ENCODE peak calls at places on chromosome 6, in five cellular contexts. One of them, this sample, is unnamed.

GRCh38 chr6:1942834-1943233 is 302.6 kb downstream of the GMDS start:
- DNase-seq in GM13976: no peak
- DNase-seq in activated T-helper 2 cell treated with anti-CD3 and anti-CD28 coated beads, Interferon-gamma antibody, Interleukin-2, Interleukin-4, amounts not matched to agents 10 μg/mL and 5 μg/mL and 100 μg/mL, durations not matched to agents 14 hours and 24 hours and 36 hours: no peak
- DNase-seq in COR-L47: no peak
- DNase-seq in brain microvascular endothelial cell: no peak
- DNase-seq in this sample: no peak

GRCh38 chr6:38052035-38052434 is 232.5 kb downstream of the ZFAND3 start:
- DNase-seq in GM13976: no peak
- DNase-seq in activated T-helper 2 cell treated with anti-CD3 and anti-CD28 coated beads, Interferon-gamma antibody, Interleukin-2, Interleukin-4, amounts not matched to agents 10 μg/mL and 5 μg/mL and 100 μg/mL, durations not matched to agents 14 hours and 24 hours and 36 hours: no peak
- DNase-seq in COR-L47: no peak
- DNase-seq in brain microvascular endothelial cell: no peak
- DNase-seq in this sample: no peak

GRCh38 chr6:102381203-102381602 is 987.7 kb downstream of the GRIK2 start:
- DNase-seq in GM13976: no peak
- DNase-seq in activated T-helper 2 cell treated with anti-CD3 and anti-CD28 coated beads, Interferon-gamma antibody, Interleukin-2, Interleukin-4, amounts not matched to agents 10 μg/mL and 5 μg/mL and 100 μg/mL, durations not matched to agents 14 hours and 24 hours and 36 hours: no peak
- DNase-seq in COR-L47: no peak
- DNase-seq in brain microvascular endothelial cell: no peak
- DNase-seq in this sample: no peak

GRCh38 chr6:56222509-56222908 is 24.9 kb downstream of the COL21A1 start:
- DNase-seq in GM13976: no peak
- DNase-seq in activated T-helper 2 cell treated with anti-CD3 and anti-CD28 coated beads, Interferon-gamma antibody, Interleukin-2, Interleukin-4, amounts not matched to agents 10 μg/mL and 5 μg/mL and 100 μg/mL, durations not matched to agents 14 hours and 24 hours and 36 hours: no peak
- DNase-seq in COR-L47: no peak
- DNase-seq in brain microvascular endothelial cell: no peak
- DNase-seq in this sample: no peak

GRCh38 chr6:21229061-21229460 is 364.5 kb upstream of the SOX4 start:
- DNase-seq in GM13976: no peak
- DNase-seq in activated T-helper 2 cell treated with anti-CD3 and anti-CD28 coated beads, Interferon-gamma antibody, Interleukin-2, Interleukin-4, amounts not matched to agents 10 μg/mL and 5 μg/mL and 100 μg/mL, durations not matched to agents 14 hours and 24 hours and 36 hours: no peak
- DNase-seq in COR-L47: no peak
- DNase-seq in brain microvascular endothelial cell: no peak
- DNase-seq in this sample: no peak

GRCh38 chr6:145699462-145699861 is 35.9 kb downstream of the EPM2A start:
- DNase-seq in GM13976: no peak
- DNase-seq in activated T-helper 2 cell treated with anti-CD3 and anti-CD28 coated beads, Interferon-gamma antibody, Interleukin-2, Interleukin-4, amounts not matched to agents 10 μg/mL and 5 μg/mL and 100 μg/mL, durations not matched to agents 14 hours and 24 hours and 36 hours: no peak
- DNase-seq in COR-L47: no peak
- DNase-seq in brain microvascular endothelial cell: peak; percentile 69
- DNase-seq in this sample: no peak

GRCh38 chr6:25601797-25602679 is 50.0 kb upstream of the SCGN start:
- DNase-seq in GM13976: peak; percentile 39
- DNase-seq in activated T-helper 2 cell treated with anti-CD3 and anti-CD28 coated beads, Interferon-gamma antibody, Interleukin-2, Interleukin-4, amounts not matched to agents 10 μg/mL and 5 μg/mL and 100 μg/mL, durations not matched to agents 14 hours and 24 hours and 36 hours: no peak
- DNase-seq in COR-L47: peak; percentile 59
- DNase-seq in brain microvascular endothelial cell: no peak
- DNase-seq in this sample: peak; percentile 58

GRCh38 chr6:139533573-139534471 is 159.4 kb upstream of the CITED2 start:
- DNase-seq in GM13976: no peak
- DNase-seq in activated T-helper 2 cell treated with anti-CD3 and anti-CD28 coated beads, Interferon-gamma antibody, Interleukin-2, Interleukin-4, amounts not matched to agents 10 μg/mL and 5 μg/mL and 100 μg/mL, durations not matched to agents 14 hours and 24 hours and 36 hours: no peak
- DNase-seq in COR-L47: no peak
- DNase-seq in brain microvascular endothelial cell: peak; percentile 63
- DNase-seq in this sample: no peak

GRCh38 chr6:144314003-144314485 is 28.9 kb downstream of the UTRN start:
- DNase-seq in GM13976: no peak
- DNase-seq in activated T-helper 2 cell treated with anti-CD3 and anti-CD28 coated beads, Interferon-gamma antibody, Interleukin-2, Interleukin-4, amounts not matched to agents 10 μg/mL and 5 μg/mL and 100 μg/mL, durations not matched to agents 14 hours and 24 hours and 36 hours: no peak
- DNase-seq in COR-L47: no peak
- DNase-seq in brain microvascular endothelial cell: peak; percentile 76
- DNase-seq in this sample: no peak